ENCODE peak calls at places on chromosomes 5 and 9, in ten cellular contexts. P, Z, A, M, F, K, T, B, E and X are unnamed samples.

GRCh38 chr9:70994582-70994981 is 126.8 kb downstream of the TRPM3 start:
- DNase-seq in P (no peak), Z (no peak), A (no peak), M (no peak), F (no peak), K (no peak), T (no peak), B (no peak), E (no peak), X (no peak)

GRCh38 chr5:178398856-178399722 is 166.5 kb upstream of the PHYKPL start:
- DNase-seq in P (no peak), Z (no peak), A (no peak), M (peak), F (no peak), K (no peak), T (no peak), B (no peak), E (peak), X (no peak)

GRCh38 chr9:127574089-127574921 is 37.8 kb upstream of the STXBP1 start:
- DNase-seq in P (no peak), Z (no peak), A (peak), M (peak), F (no peak), K (no peak), T (peak), B (peak), E (peak), X (peak)

GRCh38 chr9:35859310-35859994 is 10.7 kb downstream of the OR13J1 start:
- DNase-seq in P (no peak), Z (no peak), A (no peak), M (no peak), F (no peak), K (peak), T (no peak), B (peak), E (no peak), X (no peak)

GRCh38 chr5:161547573-161548471 is 1.3 kb upstream of the GABRB2 start:
- DNase-seq in P (peak), Z (no peak), A (peak), M (no peak), F (peak), K (no peak), T (no peak), B (no peak), E (no peak), X (no peak)

GRCh38 chr9:129007766-129008468 is 20.2 kb downstream of the SH3GLB2 start:
- DNase-seq in P (no peak), Z (no peak), A (no peak), M (peak), F (no peak), K (no peak), T (no peak), B (no peak), E (peak), X (no peak)

GRCh38 chr9:111630182-111631070 is 708 bp upstream of the DNAJC25 start:
- DNase-seq in P (no peak), Z (no peak), A (no peak), M (no peak), F (no peak), K (no peak), T (no peak), B (no peak), E (no peak), X (no peak)

GRCh38 chr5:464446-464842 is 21.5 kb downstream of the EXOC3 start:
- DNase-seq in P (no peak), Z (no peak), A (peak), M (no peak), F (no peak), K (no peak), T (no peak), B (no peak), E (peak), X (no peak)

GRCh38 chr5:113063927-113064326 is 87.3 kb downstream of the DCP2 start:
- DNase-seq in P (no peak), Z (no peak), A (no peak), M (no peak), F (peak), K (no peak), T (no peak), B (no peak), E (no peak), X (no peak)

GRCh38 chr9:122339579-122339978 is 31.2 kb upstream of the PTGS1 start:
- DNase-seq in P (no peak), Z (no peak), A (no peak), M (no peak), F (no peak), K (no peak), T (no peak), B (no peak), E (no peak), X (no peak)

GRCh38 chr5:27947088-27947487 is 908.7 kb upstream of the CDH9 start:
- DNase-seq in P (no peak), Z (no peak), A (no peak), M (no peak), F (no peak), K (no peak), T (no peak), B (peak), E (no peak), X (no peak)

GRCh38 chr5:50709471-50709870 is 43.0 kb downstream of the PARP8 start:
- DNase-seq in P (no peak), Z (no peak), A (no peak), M (no peak), F (no peak), K (peak), T (no peak), B (peak), E (no peak), X (no peak)

GRCh38 chr9:4748612-4749011 is 7.6 kb upstream of the AK3 start:
- DNase-seq in P (no peak), Z (no peak), A (no peak), M (no peak), F (no peak), K (peak), T (no peak), B (peak), E (no peak), X (no peak)

GRCh38 chr5:58497956-58498942 is 7.0 kb downstream of the GAPT start:
- DNase-seq in P (peak), Z (no peak), A (peak), M (no peak), F (peak), K (peak), T (peak), B (peak), E (no peak), X (no peak)

GRCh38 chr9:107373809-107374208 is 90.7 kb downstream of the RAD23B start:
- DNase-seq in P (no peak), Z (no peak), A (no peak), M (no peak), F (no peak), K (no peak), T (no peak), B (no peak), E (no peak), X (no peak)

GRCh38 chr9:118652935-118653334 is 716.3 kb downstream of the BRINP1 start:
- DNase-seq in P (no peak), Z (no peak), A (no peak), M (no peak), F (no peak), K (no peak), T (peak), B (no peak), E (no peak), X (no peak)

GRCh38 chr5:73828465-73828864 is 202.5 kb downstream of the ARHGEF28 start:
- DNase-seq in P (no peak), Z (no peak), A (no peak), M (no peak), F (no peak), K (no peak), T (no peak), B (no peak), E (no peak), X (no peak)

GRCh38 chr9:79902937-79903600 is 331.3 kb downstream of the TLE4 start:
- DNase-seq in P (no peak), Z (no peak), A (no peak), M (no peak), F (no peak), K (no peak), T (no peak), B (peak), E (no peak), X (no peak)

GRCh38 chr9:89497978-89498844 is at the start of gene SEMA4D:
- DNase-seq in P (peak), Z (peak), A (peak), M (peak), F (peak), K (peak), T (peak), B (peak), E (peak), X (peak)

GRCh38 chr5:166625210-166625865 is 1666.1 kb upstream of the WWC1 start:
- DNase-seq in P (peak), Z (no peak), A (no peak), M (no peak), F (no peak), K (no peak), T (no peak), B (peak), E (no peak), X (no peak)

GRCh38 chr5:57174128-57174849 is 430 bp downstream of the GPBP1 start:
- DNase-seq in P (peak), Z (peak), A (peak), M (peak), F (no peak), K (no peak), T (peak), B (peak), E (no peak), X (peak)

GRCh38 chr5:117665121-117665520 is 1090.5 kb upstream of the SEMA6A start:
- DNase-seq in P (no peak), Z (no peak), A (no peak), M (no peak), F (no peak), K (no peak), T (no peak), B (no peak), E (no peak), X (no peak)

GRCh38 chr5:10702911-10703491 is 58.0 kb downstream of the DAP start:
- DNase-seq in P (peak), Z (no peak), A (no peak), M (no peak), F (no peak), K (peak), T (peak), B (peak), E (no peak), X (peak)

GRCh38 chr9:4832786-4833579 is 40.2 kb downstream of the RCL1 start:
- DNase-seq in P (peak), Z (no peak), A (no peak), M (no peak), F (no peak), K (peak), T (peak), B (peak), E (no peak), X (peak)

GRCh38 chr9:26775405-26775804 is 117.2 kb downstream of the CAAP1 start:
- DNase-seq in P (no peak), Z (no peak), A (peak), M (no peak), F (no peak), K (no peak), T (no peak), B (no peak), E (no peak), X (no peak)

GRCh38 chr5:72767289-72768010 is 49.0 kb upstream of the TNPO1 start:
- DNase-seq in P (peak), Z (no peak), A (no peak), M (no peak), F (peak), K (no peak), T (no peak), B (no peak), E (no peak), X (no peak)

GRCh38 chr9:118094387-118094786 is 390.2 kb downstream of the TLR4 start:
- DNase-seq in P (no peak), Z (no peak), A (no peak), M (no peak), F (no peak), K (no peak), T (no peak), B (no peak), E (no peak), X (no peak)

GRCh38 chr5:15938961-15939360 is 240.6 kb downstream of the MARCHF11 start:
- DNase-seq in P (no peak), Z (no peak), A (no peak), M (no peak), F (no peak), K (peak), T (peak), B (peak), E (no peak), X (no peak)

GRCh38 chr9:84744195-84744594 is 74.7 kb downstream of the NTRK2 start:
- DNase-seq in P (no peak), Z (no peak), A (no peak), M (no peak), F (no peak), K (no peak), T (no peak), B (no peak), E (no peak), X (no peak)

GRCh38 chr5:96997265-96997859 is 61.5 kb downstream of the LNPEP start:
- DNase-seq in P (peak), Z (no peak), A (no peak), M (no peak), F (no peak), K (peak), T (peak), B (peak), E (no peak), X (peak)

GRCh38 chr5:14256756-14257393 is 113.7 kb downstream of the TRIO start:
- DNase-seq in P (no peak), Z (no peak), A (no peak), M (no peak), F (no peak), K (no peak), T (no peak), B (no peak), E (no peak), X (no peak)

GRCh38 chr9:25602366-25603044 is 75.7 kb downstream of the TUSC1 start:
- DNase-seq in P (peak), Z (no peak), A (no peak), M (no peak), F (no peak), K (no peak), T (no peak), B (no peak), E (no peak), X (no peak)

GRCh38 chr5:137497396-137498290 is 1.5 kb downstream of the SPOCK1 start:
- DNase-seq in P (no peak), Z (no peak), A (no peak), M (no peak), F (peak), K (no peak), T (no peak), B (no peak), E (peak), X (peak)

GRCh38 chr9:70015099-70015498 is 28.5 kb upstream of the MAMDC2 start:
- DNase-seq in P (no peak), Z (no peak), A (no peak), M (no peak), F (no peak), K (no peak), T (no peak), B (no peak), E (no peak), X (no peak)

GRCh38 chr5:180670586-180671359 is 21.4 kb upstream of the FLT4 start:
- DNase-seq in P (peak), Z (no peak), A (peak), M (no peak), F (peak), K (peak), T (peak), B (peak), E (no peak), X (peak)

GRCh38 chr5:79605560-79605959 is 6.7 kb upstream of the TENT2 start:
- DNase-seq in P (no peak), Z (no peak), A (no peak), M (no peak), F (no peak), K (no peak), T (no peak), B (no peak), E (no peak), X (no peak)
- H3K27ac ChIP-seq in P (no peak), Z (no peak), A (no peak), M (no peak), F (no peak), K (no peak), T (no peak), B (no peak), E (no peak), X (no peak)

GRCh38 chr9:543478-543877 is 298.0 kb upstream of the DMRT1 start:
- DNase-seq in P (no peak), Z (no peak), A (no peak), M (no peak), F (no peak), K (no peak), T (no peak), B (no peak), E (no peak), X (no peak)

GRCh38 chr9:547309-547708 is 294.2 kb upstream of the DMRT1 start:
- DNase-seq in P (no peak), Z (no peak), A (no peak), M (no peak), F (no peak), K (no peak), T (no peak), B (no peak), E (no peak), X (no peak)

GRCh38 chr9:545480-545879 is 296.0 kb upstream of the DMRT1 start:
- DNase-seq in P (no peak), Z (no peak), A (no peak), M (no peak), F (no peak), K (no peak), T (no peak), B (peak), E (no peak), X (no peak)

GRCh38 chr9:546797-547223 is 294.7 kb upstream of the DMRT1 start:
- DNase-seq in P (peak), Z (no peak), A (no peak), M (no peak), F (peak), K (no peak), T (no peak), B (peak), E (no peak), X (no peak)

GRCh38 chr9:546235-546634 is 295.3 kb upstream of the DMRT1 start:
- DNase-seq in P (peak), Z (no peak), A (no peak), M (no peak), F (no peak), K (no peak), T (no peak), B (no peak), E (no peak), X (no peak)
- H3K27ac ChIP-seq in P (peak), Z (no peak), A (peak), M (no peak), F (no peak), K (no peak), T (peak), B (no peak), E (peak), X (no peak)

GRCh38 chr9:134332841-134333233 is 6.6 kb downstream of the RXRA start:
- DNase-seq in P (no peak), Z (no peak), A (no peak), M (no peak), F (no peak), K (no peak), T (no peak), B (no peak), E (no peak), X (no peak)

GRCh38 chr9:134333234-134333873 is 7.1 kb downstream of the RXRA start:
- DNase-seq in P (no peak), Z (no peak), A (peak), M (no peak), F (no peak), K (no peak), T (no peak), B (no peak), E (no peak), X (no peak)

GRCh38 chr9:134335490-134336173 is 9.4 kb downstream of the RXRA start:
- DNase-seq in P (no peak), Z (no peak), A (peak), M (no peak), F (no peak), K (no peak), T (no peak), B (no peak), E (no peak), X (no peak)

GRCh38 chr9:134335095-134335489 is 8.8 kb downstream of the RXRA start:
- DNase-seq in P (no peak), Z (no peak), A (no peak), M (no peak), F (no peak), K (peak), T (no peak), B (no peak), E (no peak), X (peak)

DNA sequence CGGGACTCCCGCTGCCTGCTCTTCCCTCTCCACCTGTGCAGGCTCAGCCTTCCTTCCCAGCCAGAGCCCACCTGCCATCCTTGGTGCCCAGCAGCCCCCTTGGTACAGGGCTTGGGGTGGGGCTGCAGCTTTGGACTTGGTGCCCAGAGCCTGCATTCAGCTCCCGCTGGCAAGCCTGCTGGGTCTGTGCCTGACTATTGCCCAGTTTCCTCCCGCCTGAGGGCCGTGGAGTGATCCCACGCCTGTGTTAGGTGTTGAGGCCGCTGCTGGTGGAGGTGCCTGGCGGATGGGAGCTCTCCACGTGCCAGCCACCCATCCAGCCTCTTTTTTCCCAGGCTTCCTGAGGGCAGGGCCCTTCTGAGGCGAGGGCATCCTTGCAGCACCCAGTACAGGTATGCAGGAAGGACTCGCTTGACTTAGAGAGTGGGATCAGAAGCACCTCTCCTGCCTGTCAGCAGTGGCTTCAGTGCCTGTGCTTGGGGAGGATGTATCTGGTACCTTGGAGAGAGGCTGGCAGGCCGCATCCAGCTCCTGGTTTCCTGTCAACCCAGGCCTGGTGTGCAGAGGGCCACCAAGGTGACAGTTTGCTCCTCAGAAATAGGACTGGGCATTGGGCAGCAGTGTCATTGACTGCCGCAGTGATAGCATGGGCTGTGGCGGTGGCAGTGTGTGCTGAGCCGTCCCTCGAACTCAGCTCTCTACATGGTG is 7.8 kb downstream of the RXRA start:
- DNase-seq in P (no peak), Z (no peak), A (no peak), M (no peak), F (no peak), K (no peak), T (no peak), B (no peak), E (no peak), X (no peak)
- H3K27ac ChIP-seq in P (no peak), Z (no peak), A (peak), M (no peak), F (no peak), K (no peak), T (peak), B (no peak), E (no peak), X (no peak)

GRCh38 chr9:91813261-91813795 is 136.7 kb downstream of the ROR2 start:
- DNase-seq in P (no peak), Z (no peak), A (no peak), M (no peak), F (no peak), K (peak), T (no peak), B (no peak), E (no peak), X (no peak)
- H3K27ac ChIP-seq in P (no peak), Z (no peak), A (peak), M (no peak), F (no peak), K (peak), T (no peak), B (no peak), E (no peak), X (no peak)

GRCh38 chr5:149581192-149581861 is at the start of gene ARHGEF37:
- DNase-seq in P (peak), Z (no peak), A (peak), M (peak), F (peak), K (no peak), T (peak), B (peak), E (peak), X (no peak)

GRCh38 chr5:149584106-149584505 is 2.8 kb downstream of the ARHGEF37 start:
- DNase-seq in P (no peak), Z (no peak), A (no peak), M (no peak), F (no peak), K (no peak), T (no peak), B (no peak), E (no peak), X (no peak)

GRCh38 chr5:149581931-149582768 is 852 bp downstream of the ARHGEF37 start:
- DNase-seq in P (peak), Z (no peak), A (peak), M (no peak), F (peak), K (no peak), T (no peak), B (peak), E (no peak), X (no peak)

GRCh38 chr5:149585910-149586309 is 4.6 kb downstream of the ARHGEF37 start:
- DNase-seq in P (no peak), Z (no peak), A (no peak), M (no peak), F (no peak), K (no peak), T (no peak), B (no peak), E (no peak), X (no peak)

DNA sequence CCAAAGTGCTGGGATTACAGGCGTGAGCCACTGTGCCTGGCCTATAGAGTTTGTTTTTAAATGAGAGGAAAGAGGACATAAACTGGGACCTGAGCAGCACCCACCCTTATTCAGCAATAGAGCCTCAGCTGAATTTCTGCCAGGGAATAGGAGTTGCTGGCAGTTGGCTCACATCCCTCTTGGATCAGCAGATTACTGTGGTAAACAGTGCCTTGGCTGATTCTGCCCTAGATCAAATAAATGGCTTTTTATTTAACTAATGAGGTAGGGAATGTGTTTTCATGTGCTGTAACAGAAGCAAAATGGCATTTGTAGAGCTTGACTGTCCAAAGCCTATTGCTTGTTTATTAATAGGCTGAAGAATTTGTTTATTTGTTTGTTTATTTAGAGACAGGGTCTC is 2.1 kb downstream of the ARHGEF37 start:
- DNase-seq in P (no peak), Z (no peak), A (peak), M (no peak), F (no peak), K (no peak), T (no peak), B (peak), E (no peak), X (no peak)
- H3K27ac ChIP-seq in P (no peak), Z (no peak), A (peak), M (peak), F (no peak), K (no peak), T (peak), B (no peak), E (peak), X (no peak)